ENCODE peak calls at places on chromosomes 5 and 9, in eight cellular contexts. W, K, M, B, R, E, D and V are unnamed samples.

GRCh38 chr5:61321650-61322049 is 10.4 kb upstream of the ZSWIM6 start:
- DNase-seq in W (no peak), K (no peak), M (no peak), B (no peak), R (no peak), E (no peak), D (no peak), V (no peak)

GRCh38 chr9:111108946-111109345 is 70.7 kb upstream of the LPAR1 start:
- DNase-seq in W (no peak), K (no peak), M (no peak), B (peak; percentile 90), R (no peak), E (no peak), D (no peak), V (no peak)

GRCh38 chr9:76373173-76373771 is 21.0 kb downstream of the RFK start:
- DNase-seq in W (no peak), K (no peak), M (no peak), B (peak; percentile 80), R (peak; percentile 42), E (no peak), D (no peak), V (no peak)

GRCh38 chr5:133746834-133747233 is 134.5 kb upstream of the FSTL4 start:
- DNase-seq in W (no peak), K (peak; percentile 16), M (peak; percentile 72), B (no peak), R (no peak), E (peak; percentile 34), D (peak; percentile 52), V (no peak)

GRCh38 chr5:78274540-78275197 is 19.8 kb downstream of the AP3B1 start:
- DNase-seq in W (no peak), K (no peak), M (no peak), B (no peak), R (no peak), E (no peak), D (no peak), V (no peak)

GRCh38 chr9:18526686-18527085 is 52.7 kb downstream of the ADAMTSL1 start:
- DNase-seq in W (no peak), K (no peak), M (no peak), B (no peak), R (no peak), E (peak; percentile 62), D (no peak), V (no peak)

GRCh38 chr5:115423541-115423940 is 121.0 kb downstream of the FEM1C start:
- DNase-seq in W (no peak), K (peak; percentile 65), M (no peak), B (no peak), R (peak; percentile 82), E (peak; percentile 63), D (no peak), V (no peak)

GRCh38 chr9:109549386-109549785 is 51.3 kb upstream of the PTPN3 start:
- DNase-seq in W (no peak), K (no peak), M (no peak), B (no peak), R (no peak), E (no peak), D (no peak), V (no peak)

GRCh38 chr5:36535390-36535789 is 71.0 kb upstream of the SLC1A3 start:
- DNase-seq in W (no peak), K (no peak), M (no peak), B (no peak), R (peak; percentile 36), E (no peak), D (no peak), V (no peak)

GRCh38 chr9:98995059-98995665 is 51.5 kb downstream of the COL15A1 start:
- DNase-seq in W (no peak), K (no peak), M (no peak), B (no peak), R (peak; percentile 75), E (no peak), D (no peak), V (no peak)

GRCh38 chr5:145943674-145944121 is 7.3 kb downstream of the SH3RF2 start:
- DNase-seq in W (no peak), K (no peak), M (no peak), B (peak; percentile 25), R (no peak), E (peak; percentile 44), D (peak; percentile 26), V (no peak)

DNA sequence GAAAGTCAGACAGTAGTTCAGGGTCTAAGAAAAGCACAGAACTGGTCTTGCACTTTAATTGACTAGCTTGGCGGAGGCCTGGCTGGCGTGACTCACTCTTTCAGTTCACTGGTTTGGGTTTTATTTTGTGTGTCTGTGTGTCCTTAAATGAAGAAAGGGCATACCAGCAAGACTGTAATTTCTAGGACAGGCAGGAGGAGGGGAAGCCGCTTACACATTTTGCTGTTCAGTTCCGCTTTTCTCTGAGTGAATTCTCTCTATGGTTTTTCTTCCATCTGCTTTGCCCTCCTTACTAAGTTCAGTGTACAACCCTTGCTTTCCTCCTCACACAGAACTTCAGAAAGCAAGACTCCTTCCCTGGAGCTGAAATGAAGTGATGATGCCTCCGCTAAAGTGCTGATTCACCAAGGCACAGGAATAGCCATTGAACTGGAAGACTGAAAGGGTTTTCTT is 150.8 kb downstream of the MEF2C start:
- DNase-seq in W (no peak), K (peak; percentile 93), M (no peak), B (no peak), R (no peak), E (no peak), D (no peak), V (no peak)
- H3K4me1 ChIP-seq in W (no peaks in the 10 kb centered on the region), K (peaks cover 15% of the 10 kb centered on the region), M (peaks cover 4% of the 10 kb centered on the region), B (no peaks in the 10 kb centered on the region), R (peaks cover 33% of the 10 kb centered on the region), E (no peaks in the 10 kb centered on the region), D (no peaks in the 10 kb centered on the region), V (no peaks in the 10 kb centered on the region)

GRCh38 chr9:5560439-5560838 is 50.1 kb downstream of the PDCD1LG2 start:
- DNase-seq in W (no peak), K (no peak), M (no peak), B (no peak), R (no peak), E (no peak), D (no peak), V (no peak)

GRCh38 chr9:5561828-5562488 is 51.6 kb downstream of the PDCD1LG2 start:
- DNase-seq in W (no peak), K (no peak), M (peak; percentile 8), B (no peak), R (no peak), E (no peak), D (no peak), V (no peak)

GRCh38 chr9:5563886-5564285 is 53.6 kb downstream of the PDCD1LG2 start:
- DNase-seq in W (no peak), K (no peak), M (no peak), B (peak; percentile 51), R (no peak), E (no peak), D (no peak), V (no peak)

GRCh38 chr9:5563417-5563815 is 53.1 kb downstream of the PDCD1LG2 start:
- DNase-seq in W (no peak), K (no peak), M (no peak), B (no peak), R (no peak), E (no peak), D (no peak), V (no peak)

GRCh38 chr9:5562806-5563416 is 52.6 kb downstream of the PDCD1LG2 start:
- DNase-seq in W (no peak), K (no peak), M (no peak), B (no peak), R (no peak), E (peak; percentile 85), D (no peak), V (no peak)
- H3K4me3 ChIP-seq in W (no peak overlapping the region), K (no peak overlapping the region), M (no peak overlapping the region), B (no peak overlapping the region), R (no peak overlapping the region), E (no peak overlapping the region), D (no peak overlapping the region), V (no peak overlapping the region)

GRCh38 chr5:56018860-56019259 is 24.1 kb upstream of the IL6ST start:
- DNase-seq in W (no peak), K (no peak), M (no peak), B (no peak), R (no peak), E (no peak), D (no peak), V (no peak)
- H3K4me1 ChIP-seq in W (no peaks in the 10 kb centered on the region), K (no peaks in the 10 kb centered on the region), M (no peaks in the 10 kb centered on the region), B (peaks cover 5% of the 10 kb centered on the region), R (no peaks in the 10 kb centered on the region), E (no peaks in the 10 kb centered on the region), D (no peaks in the 10 kb centered on the region), V (no peaks in the 10 kb centered on the region)

GRCh38 chr5:131163315-131164119 is 1.5 kb downstream of the HINT1 start:
- DNase-seq in W (no peak), K (no peak), M (no peak), B (peak; percentile 45), R (no peak), E (peak; percentile 19), D (no peak), V (no peak)
- H3K4me3 ChIP-seq in W (peak overlapping the region; percentile 77), K (peak overlapping the region; percentile 83), M (peak overlapping the region; percentile 84), B (peak overlapping the region; percentile 88), R (no peak overlapping the region), E (peak overlapping the region; percentile 71), D (peak overlapping the region; percentile 85), V (peak overlapping the region; percentile 92)

DNA sequence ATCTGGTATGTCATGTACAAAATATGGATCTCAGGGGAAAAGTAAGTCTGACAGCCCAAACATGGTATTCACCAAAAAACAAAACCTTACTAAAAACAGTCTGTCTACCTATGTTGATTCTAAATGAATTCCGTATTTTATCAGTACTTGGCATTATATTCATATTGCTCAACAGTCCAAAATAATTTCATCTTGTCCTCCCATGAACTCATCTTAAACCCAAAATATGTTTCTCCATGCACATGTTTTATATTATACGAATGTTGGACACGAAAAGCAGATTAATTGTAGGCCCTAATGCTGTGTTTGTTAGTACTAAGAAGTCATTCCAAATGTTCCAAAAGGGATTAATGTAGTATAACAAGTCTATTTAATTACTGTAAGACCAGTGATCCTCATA is 20.1 kb downstream of the NFIB start:
- DNase-seq in W (no peak), K (no peak), M (no peak), B (no peak), R (no peak), E (no peak), D (no peak), V (no peak)
- H3K4me1 ChIP-seq in W (no peaks in the 10 kb centered on the region), K (no peaks in the 10 kb centered on the region), M (peaks cover 9% of the 10 kb centered on the region), B (no peaks in the 10 kb centered on the region), R (peaks cover 69% of the 10 kb centered on the region), E (peaks cover 9% of the 10 kb centered on the region), D (peaks cover 5% of the 10 kb centered on the region), V (peaks cover 49% of the 10 kb centered on the region)

DNA sequence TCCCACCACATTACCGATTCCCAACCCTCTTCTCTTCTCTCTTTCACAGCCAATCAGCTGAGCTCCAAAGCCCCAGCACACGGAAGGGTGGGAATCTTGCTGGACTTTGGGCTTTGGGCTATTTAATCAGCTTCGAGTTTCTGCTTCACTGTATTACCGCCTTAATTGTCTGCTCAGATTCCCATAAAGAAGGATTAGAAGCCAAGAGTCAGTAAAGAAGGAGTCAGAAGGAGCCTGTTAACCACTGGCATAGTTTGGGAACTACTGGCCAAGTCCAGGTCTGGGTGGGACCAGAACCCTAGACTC is 4.4 kb downstream of the SPRY4 start:
- DNase-seq in W (no peak), K (no peak), M (no peak), B (no peak), R (no peak), E (no peak), D (no peak), V (no peak)
- H3K4me3 ChIP-seq in W (no peak overlapping the region), K (peak overlapping the region; percentile 83), M (peak overlapping the region; percentile 98), B (peak overlapping the region; percentile 2), R (no peak overlapping the region), E (no peak overlapping the region), D (peak overlapping the region; percentile 100), V (no peak overlapping the region)

GRCh38 chr5:138032028-138032571 is 779 bp downstream of the FAM13B start:
- DNase-seq in W (peak; percentile 43), K (peak; percentile 84), M (peak; percentile 83), B (peak; percentile 43), R (peak; percentile 72), E (no peak), D (no peak), V (peak; percentile 36)
- H3K4me1 ChIP-seq in W (no peaks in the 10 kb centered on the region), K (peaks cover 11% of the 10 kb centered on the region), M (peaks cover 23% of the 10 kb centered on the region), B (peaks cover 2% of the 10 kb centered on the region), R (peaks cover 69% of the 10 kb centered on the region), E (peaks cover 10% of the 10 kb centered on the region), D (peaks cover 6% of the 10 kb centered on the region), V (peaks cover 9% of the 10 kb centered on the region)